ENCODE peak calls at places on chromosomes 4 and X, in ten cellular contexts. R, W, C, M, G, T, D, F, E and L are unnamed samples.

GRCh38 chr4:74543983-74544382 is 99.0 kb downstream of the AREG start:
- DNase-seq in T (no peak), M (no peak), C (no peak), F (no peak), R (peak; percentile 44), D (no peak), W (no peak), E (no peak), G (no peak), L (no peak)

GRCh38 chr4:123396294-123397275 is at the start of gene SPRY1:
- DNase-seq in D (peak; percentile 31), E (peak; percentile 61), W (no peak), R (peak; percentile 85), G (peak; percentile 68), F (peak; percentile 72), C (peak; percentile 93), T (peak; percentile 85), M (peak; percentile 69), L (peak; percentile 86)

GRCh38 chr4:113635739-113636437 is 125.7 kb downstream of the CAMK2D start:
- DNase-seq in G (no peak), D (no peak), C (no peak), R (no peak), E (no peak), T (no peak), F (peak; percentile 65), M (no peak), W (no peak), L (no peak)

GRCh38 chr4:161926033-161926828 is 237.6 kb downstream of the FSTL5 start:
- DNase-seq in F (no peak), C (no peak), G (no peak), D (no peak), T (no peak), E (no peak), M (no peak), R (no peak), W (no peak), L (no peak)

GRCh38 chr4:46549125-46549524 is 159.2 kb upstream of the GABRA2 start:
- DNase-seq in E (no peak), G (no peak), R (no peak), T (no peak), W (no peak), F (no peak), M (no peak), C (peak; percentile 3), D (no peak), L (no peak)

GRCh38 chr4:7979652-7979968 is 39.9 kb upstream of the AFAP1 start:
- DNase-seq in D (no peak), E (no peak), W (no peak), G (no peak), T (no peak), M (no peak), C (no peak), R (no peak), F (no peak), L (no peak)

GRCh38 chr4:48005781-48006180 is 10.7 kb downstream of the CNGA1 start:
- DNase-seq in G (no peak), F (no peak), T (no peak), R (no peak), C (no peak), W (no peak), E (no peak), D (no peak), M (no peak), L (no peak)

GRCh38 chrX:103329991-103330390 is at the start of gene TCEAL7:
- DNase-seq in D (peak; percentile 55), T (no peak), R (no peak), F (no peak), W (no peak), E (no peak), M (no peak), G (peak; percentile 60), C (no peak), L (peak; percentile 23)

GRCh38 chrX:129478516-129478915 is 44.8 kb downstream of the SMARCA1 start:
- DNase-seq in C (no peak), T (no peak), G (no peak), W (no peak), E (no peak), D (no peak), M (no peak), R (no peak), F (no peak), L (no peak)

GRCh38 chr4:145735777-145736176 is 55.8 kb downstream of the C4orf51 start:
- DNase-seq in T (no peak), G (no peak), W (no peak), R (no peak), D (no peak), C (no peak), F (no peak), M (no peak), E (no peak), L (no peak)

GRCh38 chrX:24646745-24647182 is 383 bp downstream of the PCYT1B start:
- DNase-seq in G (no peak), W (no peak), T (no peak), F (no peak), R (no peak), D (no peak), C (no peak), M (no peak), E (no peak), L (no peak)

GRCh38 chr4:114399085-114399484 is 199.5 kb upstream of the UGT8 start:
- DNase-seq in F (no peak), D (no peak), W (no peak), T (no peak), C (no peak), E (no peak), R (no peak), M (no peak), G (no peak), L (no peak)

GRCh38 chr4:30727409-30727808 is 7.2 kb downstream of the PCDH7 start:
- DNase-seq in T (no peak), W (no peak), F (no peak), G (no peak), R (no peak), M (no peak), E (no peak), C (no peak), D (no peak), L (no peak)

GRCh38 chrX:20522420-20522819 is 255.7 kb upstream of the RPS6KA3 start:
- DNase-seq in D (no peak), E (no peak), M (no peak), G (no peak), W (no peak), F (no peak), R (no peak), C (no peak), T (no peak), L (no peak)